ENCODE peak calls at places on chromosomes 16 and 17, in five cellular contexts. L, F, J, Z and P are unnamed samples.

GRCh38 chr16:10859020-10859419 is 18.0 kb upstream of the CIITA start:
- DNase-seq in F (no peak), L (no peak), Z (no peak), J (no peak), P (no peak)

GRCh38 chr17:30221346-30221745 is 14.2 kb downstream of the SLC6A4 start:
- DNase-seq in L (no peak), J (no peak), F (no peak), Z (no peak), P (no peak)

GRCh38 chr16:74709477-74709877 is 8.8 kb upstream of the MLKL start:
- DNase-seq in J (peak), Z (peak), L (peak), F (peak), P (peak)

GRCh38 chr17:63171428-63172205 is 205.6 kb downstream of the TANC2 start:
- DNase-seq in L (peak), Z (no peak), F (no peak), J (no peak), P (no peak)

GRCh38 chr16:89422905-89423630 is 67.3 kb downstream of the ANKRD11 start:
- DNase-seq in Z (no peak), L (no peak), F (no peak), J (no peak), P (no peak)

GRCh38 chr17:65558683-65559311 is 2.7 kb downstream of the AXIN2 start:
- DNase-seq in Z (no peak), L (no peak), J (no peak), F (peak), P (no peak)

GRCh38 chr16:22174642-22175041 is 12.3 kb downstream of the SDR42E2 start:
- DNase-seq in J (no peak), Z (no peak), L (no peak), F (no peak), P (no peak)

GRCh38 chr16:52309761-52310416 is 237.1 kb downstream of the TOX3 start:
- DNase-seq in L (no peak), F (no peak), Z (no peak), J (no peak), P (no peak)

GRCh38 chr16:49437344-49437743 is 63.7 kb downstream of the C16orf78 start:
- DNase-seq in J (no peak), F (no peak), L (no peak), Z (no peak), P (peak)

GRCh38 chr17:51435641-51436091 is 175.3 kb downstream of the UTP18 start:
- DNase-seq in F (peak), J (no peak), L (peak), Z (no peak), P (no peak)
- TF ChIP-seq CTCF in F (peak), J (no peak), L (peak), Z (no peak), P (no peak)

GRCh38 chr17:76473541-76473985 is 6.2 kb downstream of the AANAT start:
- DNase-seq in F (peak), Z (no peak), J (no peak), L (no peak), P (no peak)
- TF ChIP-seq CTCF in F (peak), Z (no peak), J (no peak), L (peak), P (no peak)

DNA sequence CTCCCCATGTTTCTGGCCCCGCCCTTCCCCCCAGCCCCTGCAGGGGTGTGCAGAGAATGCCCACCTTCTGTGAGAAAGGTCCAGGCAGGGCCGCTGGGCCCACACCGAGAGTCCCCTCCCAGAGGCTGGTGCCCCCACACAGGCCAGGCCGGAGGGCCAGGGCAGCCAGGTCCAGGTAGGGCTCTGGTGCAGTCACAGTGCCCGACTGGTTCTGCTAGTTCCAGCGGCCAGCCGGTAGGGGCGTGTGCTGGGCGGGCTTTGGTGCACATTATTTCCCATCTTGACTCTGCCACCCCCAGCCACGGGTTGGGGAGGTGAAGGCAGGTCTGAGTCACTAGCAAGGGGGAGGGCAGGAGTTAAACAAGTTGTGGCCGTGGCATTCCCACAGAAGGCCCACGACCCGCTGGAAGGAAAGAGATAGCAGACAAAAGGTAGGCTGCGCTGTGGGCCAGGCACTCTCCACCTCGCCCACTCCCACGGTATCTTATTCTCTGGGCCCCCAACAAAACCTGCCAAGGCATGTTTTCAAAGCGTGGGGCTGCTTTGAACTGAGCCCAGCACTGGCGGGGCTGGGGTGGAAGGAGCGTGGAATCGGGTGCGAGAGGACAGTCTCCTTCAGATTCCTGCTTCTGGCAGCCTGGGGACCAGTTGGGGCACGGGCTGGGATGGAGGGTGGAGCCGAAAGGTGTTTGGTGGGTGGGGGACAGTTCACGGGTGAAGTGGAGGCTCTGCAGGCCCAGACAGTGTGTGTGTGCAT is 1.9 kb downstream of the EPN3 start:
- DNase-seq in F (peak), L (peak), Z (no peak), J (no peak), P (no peak)
- TF ChIP-seq CTCF in F (peak), L (peak), Z (no peak), J (peak), P (no peak)

GRCh38 chr17:44205962-44206824 is 6.5 kb upstream of the ATXN7L3 start:
- DNase-seq in J (no peak), F (no peak), L (no peak), Z (no peak), P (no peak)
- TF ChIP-seq CTCF in J (no peak), F (peak), L (peak), Z (no peak), P (no peak)

GRCh38 chr16:60230666-60231065 is 1496.5 kb upstream of the GOT2 start:
- DNase-seq in L (no peak), Z (no peak), J (no peak), F (no peak), P (no peak)

DNA sequence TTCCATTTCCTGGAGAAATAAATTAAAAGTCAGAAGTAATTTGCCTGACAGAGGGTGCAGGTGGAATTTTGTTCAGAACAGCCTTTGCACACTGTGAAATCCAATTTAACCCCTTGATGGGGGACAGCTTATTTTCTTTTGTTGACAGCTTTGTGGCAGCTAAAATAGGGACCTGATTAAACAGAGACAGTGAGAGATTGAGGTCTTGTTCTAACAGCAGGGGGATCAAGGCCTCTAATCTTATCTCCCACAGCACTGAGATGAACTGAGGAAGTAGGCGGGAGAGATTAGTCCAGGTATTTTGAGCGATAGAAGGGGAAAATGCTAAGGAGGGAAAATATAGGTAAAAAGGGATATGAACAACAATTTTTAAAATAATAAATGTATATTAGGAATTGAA is 1491.4 kb upstream of the GOT2 start:
- DNase-seq in F (peak), L (no peak), Z (no peak), J (no peak), P (no peak)
- TF ChIP-seq CTCF in F (peak), L (no peak), Z (no peak), J (no peak), P (no peak)

GRCh38 chr16:48365601-48366164 is 19.5 kb downstream of the SIAH1 start:
- DNase-seq in L (peak), J (peak), Z (peak), F (peak), P (peak)
- TF ChIP-seq CTCF in L (no peak), J (no peak), Z (no peak), F (peak), P (no peak)

DNA sequence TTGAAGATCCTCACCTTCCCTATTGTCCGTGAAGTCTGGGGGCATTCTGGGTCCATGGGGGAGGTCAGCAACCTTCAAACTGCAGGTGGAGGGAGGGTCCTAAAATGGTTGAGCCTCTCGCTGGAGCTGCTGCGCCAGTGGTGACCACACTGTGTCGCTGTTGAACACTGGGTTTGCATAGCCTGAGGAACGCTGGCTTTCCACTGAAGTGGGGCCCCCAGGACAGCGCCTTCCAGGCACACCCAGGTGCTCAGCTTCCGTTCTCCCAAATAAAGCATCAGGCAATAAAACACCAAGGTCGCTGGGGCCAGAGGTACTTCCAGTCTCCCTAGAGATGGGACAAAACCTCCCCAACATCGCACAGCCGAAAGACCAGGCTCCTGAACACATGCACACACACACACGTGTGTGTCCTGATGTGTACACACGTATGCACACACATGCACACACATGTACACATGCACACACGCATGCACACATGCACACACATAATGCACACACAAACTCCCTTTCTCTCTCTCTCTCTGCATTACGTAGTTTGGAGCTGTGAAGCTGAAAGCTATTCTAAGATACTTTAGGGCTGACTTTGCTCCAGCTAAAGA is 120.6 kb downstream of the IRF8 start:
- DNase-seq in F (peak), L (no peak), J (no peak), Z (no peak), P (peak)
- TF ChIP-seq CTCF in F (peak), L (peak), J (no peak), Z (no peak), P (no peak)

GRCh38 chr17:70629902-70630301 is 460.6 kb downstream of the KCNJ2 start:
- DNase-seq in J (no peak), F (no peak), L (peak), Z (no peak), P (no peak)
- TF ChIP-seq CTCF in J (peak), F (peak), L (peak), Z (no peak), P (peak)

DNA sequence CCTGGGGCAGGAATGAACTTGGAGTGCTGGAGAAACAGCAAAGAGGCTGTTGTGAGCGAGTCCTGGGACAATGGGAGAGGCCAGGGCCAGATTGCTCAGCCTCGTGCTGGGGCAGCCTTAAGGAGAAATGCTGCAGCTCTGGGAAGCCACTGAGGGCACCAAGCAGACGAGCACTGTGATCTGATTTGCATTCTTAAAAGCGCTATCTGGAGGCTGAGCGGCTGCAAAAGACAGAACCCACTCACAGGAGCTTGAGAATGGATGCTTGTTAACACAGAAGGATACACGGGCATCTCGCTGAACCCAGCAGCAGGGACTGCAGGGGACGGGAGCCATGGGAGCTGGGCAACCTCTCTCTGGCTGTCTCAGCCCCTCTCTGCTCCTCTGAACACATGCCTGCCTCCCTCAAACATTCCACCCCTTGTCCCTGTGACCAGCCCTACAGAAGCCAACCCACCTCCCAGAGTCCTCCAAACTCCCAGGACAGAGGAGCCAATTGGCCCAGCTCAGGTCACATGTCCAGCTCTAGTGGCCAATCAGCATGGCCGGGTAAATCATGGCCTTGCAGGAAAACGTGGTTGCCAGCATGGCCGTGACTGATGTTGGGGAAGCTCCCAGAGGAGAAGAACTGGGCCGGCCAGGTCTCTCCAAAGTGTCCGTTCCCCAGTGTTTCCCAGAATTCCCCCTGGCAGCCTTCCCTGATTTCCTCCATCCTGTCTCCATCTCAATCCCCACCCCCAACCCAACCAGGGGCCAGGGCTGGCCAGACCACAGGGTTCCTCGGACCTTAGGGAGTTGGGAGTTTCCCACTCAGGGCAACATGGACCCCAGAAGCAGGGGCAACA is 60.3 kb downstream of the GSG1L start:
- DNase-seq in L (no peak), Z (no peak), J (no peak), F (no peak), P (no peak)
- TF ChIP-seq CTCF in L (no peak), Z (no peak), J (no peak), F (no peak), P (no peak)

DNA sequence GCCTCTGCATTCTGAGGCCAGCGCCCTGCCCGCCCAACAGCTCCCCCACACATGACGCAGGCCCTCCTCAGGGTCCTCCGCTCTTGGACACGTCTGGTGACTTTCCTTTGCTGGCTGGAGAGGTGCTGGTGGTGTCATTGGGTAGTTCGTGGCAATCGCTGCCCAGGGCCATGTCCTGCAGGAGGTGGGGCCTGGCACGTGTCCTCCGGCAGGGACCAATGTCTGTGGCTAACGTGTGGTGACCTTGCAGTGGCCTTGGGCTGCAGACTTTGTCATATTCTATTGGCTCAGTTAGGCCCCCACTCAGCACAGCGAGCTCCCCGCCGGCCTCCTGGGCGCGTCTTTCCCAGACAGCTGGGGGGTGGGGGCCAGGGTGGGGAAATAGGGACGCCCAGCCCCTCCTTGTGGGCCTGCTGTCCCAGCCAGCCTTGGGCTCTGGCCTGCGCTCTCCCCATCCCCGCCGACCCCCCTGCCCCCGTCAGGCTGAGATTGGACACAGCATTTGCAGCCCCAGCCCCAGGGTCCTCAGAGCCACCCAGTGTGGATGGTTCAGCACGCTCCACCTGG is 52.1 kb upstream of the PVALEF start:
- DNase-seq in J (no peak), Z (no peak), F (no peak), L (no peak), P (no peak)
- TF ChIP-seq CTCF in J (no peak), Z (no peak), F (no peak), L (no peak), P (no peak)